ENCODE peak calls at places on chromosomes 4 and X, in five cellular contexts. Y, V, O, L and B are unnamed samples.

GRCh38 chrX:4320436-4320947 is 607.0 kb upstream of the PRKX start:
- DNase-seq in L (no peak), Y (no peak), V (no peak), O (no peak), B (no peak)

GRCh38 chr4:37970702-37971101 is 10.5 kb downstream of the PTTG2 start:
- DNase-seq in O (peak; percentile 89), V (peak; percentile 87), L (peak; percentile 76), Y (peak; percentile 86), B (peak; percentile 95)

GRCh38 chr4:68372588-68372987 is 22.7 kb upstream of the YTHDC1 start:
- DNase-seq in Y (no peak), L (no peak), O (no peak), V (no peak), B (no peak)

GRCh38 chrX:77925764-77926163 is 15.3 kb downstream of the ATP7A start:
- DNase-seq in V (no peak), O (no peak), Y (no peak), L (no peak), B (no peak)

GRCh38 chrX:45591650-45592049 is 391.0 kb upstream of the DIPK2B start:
- DNase-seq in Y (no peak), O (no peak), V (no peak), L (no peak), B (no peak)

GRCh38 chrX:18984381-18985185 is 669 bp upstream of the PHKA2 start:
- DNase-seq in V (peak; percentile 89), Y (peak; percentile 86), L (peak; percentile 84), O (peak; percentile 93), B (peak; percentile 85)

GRCh38 chr4:108834787-108835384 is 72.0 kb upstream of the ETNPPL start:
- DNase-seq in O (no peak), L (no peak), V (no peak), Y (no peak), B (no peak)

GRCh38 chrX:128805236-128805635 is 718.1 kb downstream of the SMARCA1 start:
- DNase-seq in O (no peak), V (no peak), L (no peak), Y (no peak), B (no peak)

GRCh38 chrX:129738466-129739308 is at the start of gene XPNPEP2:
- DNase-seq in L (no peak), V (peak; percentile 45), O (no peak), Y (no peak), B (no peak)

GRCh38 chr4:53582194-53582593 is 9.1 kb downstream of the LNX1 start:
- DNase-seq in L (no peak), O (no peak), V (no peak), Y (no peak), B (no peak)

GRCh38 chr4:101118641-101119040 is 228.7 kb downstream of the PPP3CA start:
- DNase-seq in O (no peak), Y (no peak), L (no peak), V (no peak), B (no peak)

GRCh38 chrX:115561605-115562491 is 874 bp downstream of the PLS3 start:
- DNase-seq in O (peak; percentile 89), V (peak; percentile 66), Y (peak; percentile 21), L (peak; percentile 61), B (no peak)

GRCh38 chrX:13911581-13911980 is 94.7 kb upstream of the GPM6B start:
- DNase-seq in L (no peak), O (no peak), Y (no peak), V (no peak), B (no peak)

GRCh38 chr4:139815646-139816601 is 150.3 kb downstream of the MGST2 start:
- DNase-seq in L (no peak), O (peak; percentile 78), Y (peak; percentile 13), V (no peak), B (peak; percentile 72)

GRCh38 chr4:72942565-72942964 is 127.0 kb downstream of the COX18 start:
- DNase-seq in L (no peak), V (no peak), O (no peak), Y (no peak), B (no peak)

GRCh38 chr4:158652920-158653319 is 18.8 kb downstream of the C4orf46 start:
- DNase-seq in V (no peak), Y (no peak), L (no peak), O (no peak), B (no peak)

GRCh38 chr4:109462297-109462696 is 28.7 kb downstream of the SEC24B start:
- DNase-seq in Y (no peak), V (no peak), L (no peak), O (no peak), B (no peak)

GRCh38 chrX:71976753-71977152 is 66.1 kb downstream of the NHSL2 start:
- DNase-seq in V (no peak), Y (no peak), O (no peak), L (no peak), B (no peak)

GRCh38 chr4:23877758-23878229 is 12.1 kb downstream of the PPARGC1A start:
- DNase-seq in L (no peak), Y (peak; percentile 62), O (no peak), V (no peak), B (no peak)
- H3K4me1 ChIP-seq in L (peaks cover 10% of the 10 kb centered on the region), Y (peaks cover 33% of the 10 kb centered on the region), O (peaks cover 60% of the 10 kb centered on the region), V (no peaks in the 10 kb centered on the region), B (no peaks in the 10 kb centered on the region)

DNA sequence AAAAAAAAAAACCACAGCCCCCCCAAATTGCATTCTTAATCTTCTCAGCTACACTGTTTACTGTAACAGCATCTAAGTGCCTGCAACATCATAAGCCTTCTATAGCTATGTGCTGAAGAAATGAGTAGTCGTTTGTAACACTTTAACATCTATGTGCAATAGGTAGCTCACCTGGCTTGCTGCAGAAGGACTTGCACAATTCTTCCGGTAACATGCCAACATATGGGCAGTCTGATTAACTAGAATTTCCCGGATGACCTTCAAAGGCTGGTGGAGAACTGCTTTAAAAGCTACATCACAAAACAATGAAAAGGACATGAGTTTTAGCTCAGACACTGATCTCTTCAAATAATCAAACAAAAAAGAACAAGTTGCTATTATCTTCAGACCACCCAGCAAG is 52.9 kb downstream of the METTL14 start:
- DNase-seq in L (no peak), V (no peak), O (no peak), Y (no peak), B (no peak)
- H3K36me3 ChIP-seq in L (peaks cover 28% of the 10 kb centered on the region), V (peaks cover 96% of the 10 kb centered on the region), O (peaks cover 3% of the 10 kb centered on the region), Y (no peaks in the 10 kb centered on the region), B (peaks cover 42% of the 10 kb centered on the region)

GRCh38 chr4:184792334-184792733 is 33.4 kb downstream of the ACSL1 start:
- DNase-seq in Y (no peak), L (no peak), V (no peak), O (no peak), B (no peak)
- H3K4me1 ChIP-seq in Y (no peaks in the 10 kb centered on the region), L (peaks cover 30% of the 10 kb centered on the region), V (peaks cover 5% of the 10 kb centered on the region), O (peaks cover 13% of the 10 kb centered on the region), B (peaks cover 4% of the 10 kb centered on the region)

DNA sequence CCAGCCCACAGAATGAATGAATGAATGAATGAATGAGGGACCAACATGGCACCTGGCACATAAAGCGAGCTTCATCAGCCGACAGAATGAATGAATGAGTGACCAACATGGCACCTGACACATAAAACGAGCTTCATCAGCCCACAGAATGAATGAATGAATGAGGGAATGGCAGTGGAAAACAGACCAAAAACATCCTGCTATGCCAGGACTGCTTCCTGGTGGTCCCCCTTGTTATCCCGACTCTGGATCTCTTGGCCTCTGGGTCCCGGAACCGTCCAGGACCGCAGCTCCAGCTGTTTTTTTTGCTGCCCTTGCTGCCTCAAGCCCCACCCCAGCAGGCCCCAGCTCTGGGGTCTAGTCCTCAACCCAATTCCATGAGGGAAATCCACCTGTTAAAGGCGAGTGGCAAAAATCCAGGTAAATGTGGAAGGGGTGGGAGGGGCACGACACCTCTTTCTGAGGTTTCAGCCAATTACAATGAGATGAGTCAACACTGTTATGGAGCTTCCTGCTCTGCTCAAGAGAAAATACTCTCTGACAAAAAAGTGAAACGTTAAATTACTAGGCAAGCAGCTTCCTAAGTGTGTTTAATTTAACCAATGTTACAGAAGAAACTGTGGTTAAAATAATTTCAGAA is 72.0 kb upstream of the MTNR1A start:
- DNase-seq in L (no peak), Y (no peak), V (no peak), O (no peak), B (no peak)
- H3K36me3 ChIP-seq in L (peaks cover 9% of the 10 kb centered on the region), Y (peaks cover 27% of the 10 kb centered on the region), V (peaks cover 8% of the 10 kb centered on the region), O (peaks cover 34% of the 10 kb centered on the region), B (peaks cover 11% of the 10 kb centered on the region)

DNA sequence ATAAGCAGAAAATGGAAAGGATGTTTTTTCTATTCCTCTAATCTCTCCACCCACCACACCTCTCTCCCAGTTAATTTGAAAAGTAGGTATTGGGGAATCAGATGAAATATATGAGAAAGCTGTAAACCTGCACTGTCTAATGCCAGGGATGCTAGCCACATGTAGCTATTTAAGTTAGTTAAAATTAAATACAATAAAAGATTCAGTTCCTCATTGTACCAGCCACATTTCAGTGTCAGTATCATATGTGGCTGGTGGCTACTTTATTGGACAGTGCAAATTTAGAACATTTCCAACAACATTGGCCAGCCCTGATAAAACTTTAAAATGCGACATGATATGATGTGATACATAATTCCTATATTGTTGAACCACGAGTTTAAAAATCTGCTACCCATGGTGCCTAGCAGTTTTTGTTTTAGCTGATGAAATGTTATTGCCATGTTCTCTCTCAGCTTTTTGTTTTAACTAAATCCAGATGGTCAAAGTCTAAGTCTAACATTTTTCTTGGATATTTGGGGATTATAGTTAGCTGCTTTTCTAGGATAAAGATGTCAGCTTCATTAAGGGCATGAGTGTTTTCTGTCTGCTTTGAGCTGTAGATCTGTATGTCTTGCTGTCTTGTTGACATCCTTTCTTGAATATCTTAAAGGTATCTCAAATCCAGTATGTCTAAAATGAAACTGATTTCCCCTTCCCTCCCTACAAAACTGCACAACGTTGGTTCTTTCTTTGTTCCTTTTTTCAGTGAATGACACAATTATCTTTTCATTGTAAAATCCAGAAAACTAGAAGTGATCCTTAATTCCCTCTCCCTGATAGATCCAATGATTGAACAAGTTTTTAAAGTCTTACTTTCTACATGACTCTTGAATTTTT is 6.1 kb downstream of the ARFIP1 start:
- DNase-seq in V (no peak), Y (no peak), L (no peak), O (no peak), B (no peak)
- H3K4me1 ChIP-seq in V (no peaks in the 10 kb centered on the region), Y (peaks cover 15% of the 10 kb centered on the region), L (peaks cover 6% of the 10 kb centered on the region), O (peaks cover 5% of the 10 kb centered on the region), B (peaks cover 4% of the 10 kb centered on the region)

GRCh38 chr4:6855692-6856297 is 53.8 kb upstream of the TBC1D14 start:
- DNase-seq in O (no peak), V (no peak), L (no peak), Y (no peak), B (no peak)

GRCh38 chr4:6857009-6857882 is 52.4 kb upstream of the TBC1D14 start:
- DNase-seq in O (no peak), Y (no peak), V (no peak), L (no peak), B (no peak)

GRCh38 chr4:6859543-6859942 is 50.1 kb upstream of the TBC1D14 start:
- DNase-seq in L (no peak), Y (no peak), V (no peak), O (no peak), B (no peak)

GRCh38 chr4:6856391-6856790 is 53.2 kb upstream of the TBC1D14 start:
- DNase-seq in O (no peak), L (no peak), V (no peak), Y (no peak), B (no peak)

GRCh38 chr4:6858997-6859396 is 50.6 kb upstream of the TBC1D14 start:
- DNase-seq in O (no peak), V (no peak), Y (no peak), L (no peak), B (no peak)
- H3K36me3 ChIP-seq in O (peaks cover 21% of the 10 kb centered on the region), V (peaks cover 65% of the 10 kb centered on the region), Y (peaks cover 41% of the 10 kb centered on the region), L (peaks cover 33% of the 10 kb centered on the region), B (peaks cover 36% of the 10 kb centered on the region)

GRCh38 chrX:118631586-118631985 is 95.8 kb upstream of the IL13RA1 start:
- DNase-seq in O (no peak), V (no peak), L (no peak), Y (no peak), B (no peak)
- H3K4me1 ChIP-seq in O (no peaks in the 10 kb centered on the region), V (no peaks in the 10 kb centered on the region), L (no peaks in the 10 kb centered on the region), Y (no peaks in the 10 kb centered on the region), B (no peaks in the 10 kb centered on the region)